ENCODE peak calls at places on chromosomes 5 and 9, in five cellular contexts. X, G, C, K and V are unnamed samples.
A peak's percentile ranks its signal among the peaks of the same experiment; 100 is the strongest.

GRCh38 chr5:40276426-40277102 is 403.2 kb upstream of the PTGER4 start:
- DNase-seq in C (no peak), X (no peak), K (no peak), G (no peak), V (no peak)

GRCh38 chr5:165360366-165361142 is 1855.1 kb downstream of the MAT2B start:
- DNase-seq in X (no peak), K (no peak), G (no peak), C (no peak), V (no peak)

GRCh38 chr9:22238809-22239684 is 207.6 kb upstream of the DMRTA1 start:
- DNase-seq in C (peak; percentile 66), K (peak; percentile 56), X (no peak), G (peak; percentile 77), V (peak; percentile 53)

GRCh38 chr5:68329554-68329953 is 114.0 kb downstream of the PIK3R1 start:
- DNase-seq in C (no peak), X (no peak), K (no peak), G (peak; percentile 72), V (no peak)

GRCh38 chr9:22044583-22044982 is 35.5 kb upstream of the CDKN2B start:
- DNase-seq in K (peak; percentile 92), G (peak; percentile 91), X (no peak), C (peak; percentile 53), V (no peak)

GRCh38 chr5:55896663-55897062 is 45.5 kb downstream of the IL31RA start:
- DNase-seq in C (no peak), G (peak; percentile 42), X (no peak), K (no peak), V (no peak)

GRCh38 chr9:127835930-127836586 is 18.4 kb downstream of the ENG start:
- DNase-seq in G (peak; percentile 93), K (peak; percentile 68), C (no peak), X (no peak), V (peak; percentile 42)

GRCh38 chr5:77418601-77419591 is 73.2 kb downstream of the WDR41 start:
- DNase-seq in X (no peak), G (peak; percentile 30), K (peak; percentile 6), C (no peak), V (no peak)

GRCh38 chr5:67746103-67746502 is 469.5 kb upstream of the PIK3R1 start:
- DNase-seq in K (no peak), C (no peak), G (no peak), X (no peak), V (peak; percentile 19)

GRCh38 chr9:112355305-112355953 is 22.0 kb upstream of the PTBP3 start:
- DNase-seq in X (no peak), K (no peak), G (no peak), C (no peak), V (no peak)

GRCh38 chr9:116800885-116801284 is 113.8 kb downstream of the TRIM32 start:
- DNase-seq in G (no peak), C (no peak), X (no peak), K (no peak), V (no peak)

GRCh38 chr9:105539452-105539851 is 18.5 kb upstream of the FKTN start:
- DNase-seq in K (no peak), X (no peak), G (peak; percentile 7), C (no peak), V (no peak)

GRCh38 chr5:12292610-12293204 is 388.5 kb upstream of the CTNND2 start:
- DNase-seq in G (peak; percentile 4), K (peak; percentile 15), X (peak; percentile 6), C (no peak), V (peak; percentile 44)

GRCh38 chr9:127269440-127269839 is 4.9 kb downstream of the GARNL3 start:
- DNase-seq in G (no peak), C (no peak), K (no peak), X (no peak), V (no peak)

GRCh38 chr5:91418158-91418557 is 35.0 kb upstream of the ARRDC3 start:
- DNase-seq in G (no peak), X (no peak), C (no peak), K (no peak), V (no peak)

GRCh38 chr9:32580631-32581300 is 7.8 kb upstream of the NDUFB6 start:
- DNase-seq in G (no peak), K (no peak), C (no peak), X (no peak), V (no peak)

GRCh38 chr9:87944687-87945086 is 26.9 kb downstream of the SPATA31C1 start:
- DNase-seq in X (no peak), G (no peak), K (no peak), C (no peak), V (no peak)

GRCh38 chr5:151153766-151154272 is 3.8 kb downstream of the ANXA6 start:
- DNase-seq in G (peak; percentile 53), X (no peak), K (no peak), C (no peak), V (no peak)

GRCh38 chr5:36355513-36355912 is 53.8 kb upstream of the RANBP3L start:
- DNase-seq in X (no peak), K (peak; percentile 26), C (no peak), G (no peak), V (no peak)

GRCh38 chr9:137311171-137311970 is 9.3 kb upstream of the NRARP start:
- DNase-seq in G (peak; percentile 53), C (peak; percentile 92), K (peak; percentile 30), X (no peak), V (peak; percentile 85)

GRCh38 chr9:72305102-72305546 is 59.9 kb downstream of the ZFAND5 start:
- DNase-seq in K (peak; percentile 61), G (peak; percentile 92), X (peak; percentile 26), C (peak; percentile 88), V (peak; percentile 85)

GRCh38 chr5:126776499-126777256 is at the start of gene LMNB1:
- DNase-seq in C (peak; percentile 88), G (peak; percentile 97), X (peak; percentile 96), K (peak; percentile 87), V (peak; percentile 96)

GRCh38 chr9:36457836-36458429 is 57.9 kb upstream of the RNF38 start:
- DNase-seq in C (no peak), X (no peak), G (no peak), K (no peak), V (no peak)

GRCh38 chr5:141811287-141812155 is 66.7 kb downstream of the PCDH1 start:
- DNase-seq in G (peak; percentile 36), K (no peak), C (no peak), X (peak; percentile 69), V (peak; percentile 38)

GRCh38 chr9:2634158-2634557 is 12.6 kb downstream of the VLDLR start:
- DNase-seq in X (no peak), C (no peak), G (no peak), K (no peak), V (no peak)

GRCh38 chr9:71858102-71858798 is 52.7 kb downstream of the ABHD17B start:
- DNase-seq in G (no peak), X (no peak), K (no peak), C (no peak), V (no peak)

GRCh38 chr9:69044226-69045219 is 9.0 kb downstream of the FXN start:
- DNase-seq in K (peak; percentile 45), G (peak; percentile 19), C (peak; percentile 47), X (no peak), V (no peak)

GRCh38 chr5:5979761-5980570 is 398.4 kb downstream of the MED10 start:
- DNase-seq in X (no peak), C (peak; percentile 86), K (no peak), G (no peak), V (no peak)
- H3K4me3 ChIP-seq in X (no peak overlapping the region), C (no peak overlapping the region), K (no peak overlapping the region), G (no peak overlapping the region), V (no peak overlapping the region)

DNA sequence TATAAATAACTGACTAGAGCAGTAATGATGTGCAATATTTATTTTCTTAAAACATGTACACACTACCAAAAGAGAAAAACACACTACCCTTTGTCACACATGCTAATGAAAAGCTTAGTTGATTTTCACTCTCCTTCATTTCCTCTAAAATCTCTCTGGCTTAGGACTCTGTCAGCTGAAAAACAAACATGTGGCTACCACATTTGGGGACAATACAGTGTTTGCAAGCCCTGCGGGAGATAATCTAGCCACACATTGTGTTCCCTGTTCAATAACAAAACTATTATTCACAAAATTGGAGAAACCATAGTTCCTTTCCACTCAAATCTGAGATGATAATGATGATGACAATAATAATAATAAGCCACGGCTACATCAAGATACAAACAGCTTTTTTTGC is 3.5 kb upstream of the LOX start:
- DNase-seq in K (no peak), C (no peak), G (no peak), X (no peak), V (no peak)
- H2AFZ ChIP-seq in K (peak overlapping the region; percentile 3), C (no peak overlapping the region), G (peak overlapping the region; percentile 71), X (no peak overlapping the region), V (no peak overlapping the region)

GRCh38 chr5:95842955-95843544 is 20.5 kb upstream of the GLRX start:
- DNase-seq in G (peak; percentile 35), X (no peak), K (peak; percentile 87), C (peak; percentile 84), V (peak; percentile 63)

GRCh38 chr5:95843733-95844223 is 21.3 kb upstream of the GLRX start:
- DNase-seq in X (no peak), C (peak; percentile 68), K (no peak), G (peak; percentile 56), V (no peak)

GRCh38 chr5:95839658-95840057 is 17.1 kb upstream of the GLRX start:
- DNase-seq in C (no peak), K (no peak), G (no peak), X (no peak), V (no peak)

GRCh38 chr5:95840969-95841368 is 18.4 kb upstream of the GLRX start:
- DNase-seq in K (no peak), X (no peak), G (no peak), C (no peak), V (no peak)

DNA sequence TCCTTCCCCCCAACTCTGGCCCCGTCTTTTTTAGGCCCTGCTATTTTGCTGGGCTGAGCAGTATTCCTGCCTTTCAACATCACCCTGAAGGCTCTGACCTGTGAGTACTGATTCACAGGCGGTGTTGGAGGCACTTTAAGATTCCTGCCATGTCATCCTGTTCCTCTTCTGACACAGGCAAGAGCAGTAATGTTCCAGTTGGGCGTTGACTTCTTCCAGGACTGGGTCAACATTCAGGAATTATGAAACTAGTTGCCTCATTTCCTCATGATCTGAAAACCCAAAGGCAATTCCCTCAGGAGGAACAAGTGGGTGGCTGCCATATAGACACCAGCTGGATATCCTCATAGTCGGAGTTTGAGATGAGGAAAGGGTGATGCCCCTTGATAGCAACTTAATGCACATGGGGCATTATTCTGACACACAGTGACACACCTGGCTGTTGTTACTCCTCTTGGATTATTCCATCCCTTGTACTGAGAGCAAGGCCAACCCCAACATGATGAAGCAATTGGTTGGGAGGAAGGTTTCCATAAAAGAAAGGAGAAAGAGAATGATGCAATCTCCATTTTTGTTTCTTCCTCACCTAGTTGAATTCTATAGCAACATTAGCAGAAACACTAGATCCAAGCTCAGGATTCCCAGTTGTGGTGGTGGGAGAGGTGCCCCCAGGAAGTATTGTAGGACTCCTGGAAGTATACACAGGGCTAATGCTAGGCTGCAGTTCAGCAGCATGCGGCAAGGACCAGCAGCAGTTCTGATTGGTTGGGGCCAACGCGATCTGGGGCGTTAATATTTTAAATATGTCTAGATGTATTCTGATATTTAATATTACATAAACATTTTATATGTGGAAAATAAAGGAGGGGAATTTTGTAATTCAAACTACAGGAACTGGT is 19.6 kb upstream of the GLRX start:
- DNase-seq in K (no peak), G (peak; percentile 98), X (no peak), C (peak; percentile 82), V (no peak)
- H3K27ac ChIP-seq in K (no peak overlapping the region), G (peak overlapping the region; percentile 92), X (no peak overlapping the region), C (peak overlapping the region; percentile 75), V (no peak overlapping the region)

DNA sequence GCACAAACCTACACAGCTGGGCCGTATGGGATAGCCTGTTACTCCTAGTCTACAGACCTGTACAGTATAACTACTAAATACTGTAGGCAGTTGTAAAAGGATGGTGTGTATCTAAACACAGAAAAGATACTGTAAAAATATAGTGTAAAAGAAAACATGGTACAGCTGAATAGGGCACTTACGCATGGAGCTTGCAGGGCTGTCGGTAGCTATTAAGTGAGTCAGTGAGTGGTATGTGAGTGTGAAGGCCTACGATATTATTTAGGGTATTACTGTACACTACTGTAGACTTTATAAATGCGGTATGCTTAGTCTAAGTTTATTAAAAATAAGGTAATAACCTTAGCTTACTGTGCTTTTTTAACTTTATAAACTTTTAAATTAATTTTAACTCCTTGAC is 1.2 kb downstream of the ZCCHC9 start:
- DNase-seq in G (peak; percentile 18), X (no peak), K (peak; percentile 27), C (no peak), V (no peak)
- H3K4me3 ChIP-seq in G (peak overlapping the region; percentile 92), X (no peak overlapping the region), K (peak overlapping the region; percentile 96), C (peak overlapping the region; percentile 81), V (peak overlapping the region; percentile 54)